ENCODE peak calls at places on chromosomes 13 and 19, in seven cellular contexts. M, C, J, P, R, Z and Q are unnamed samples.

GRCh38 chr19:10551698-10552301 is 8.1 kb downstream of the ATG4D start:
- DNase-seq in M (no peak), C (peak; percentile 65), J (peak; percentile 50), P (no peak), R (no peak), Z (no peak), Q (peak; percentile 50)

GRCh38 chr19:6086081-6086858 is 24.0 kb downstream of the RFX2 start:
- DNase-seq in M (no peak), C (no peak), J (no peak), P (no peak), R (no peak), Z (peak; percentile 3), Q (no peak)

GRCh38 chr19:38273499-38273898 is 9.1 kb downstream of the SPINT2 start:
- DNase-seq in M (no peak), C (no peak), J (peak; percentile 74), P (no peak), R (no peak), Z (no peak), Q (peak; percentile 72)

GRCh38 chr13:98315902-98316301 is 138.8 kb upstream of the RNF113B start:
- DNase-seq in M (no peak), C (no peak), J (no peak), P (no peak), R (no peak), Z (no peak), Q (no peak)

GRCh38 chr19:45146716-45147337 is 14.0 kb downstream of the NKPD1 start:
- DNase-seq in M (no peak), C (no peak), J (no peak), P (no peak), R (no peak), Z (no peak), Q (no peak)

GRCh38 chr13:67736646-67737420 is 506.7 kb upstream of the PCDH9 start:
- DNase-seq in M (no peak), C (no peak), J (peak; percentile 4), P (no peak), R (no peak), Z (peak; percentile 9), Q (no peak)

GRCh38 chr19:36081894-36082293 is 27.2 kb downstream of the WDR62 start:
- DNase-seq in M (no peak), C (no peak), J (no peak), P (no peak), R (no peak), Z (no peak), Q (no peak)

GRCh38 chr13:52599037-52599852 is 43.0 kb upstream of the HNRNPA1L2 start:
- DNase-seq in M (no peak), C (no peak), J (no peak), P (peak; percentile 47), R (no peak), Z (peak; percentile 63), Q (no peak)

GRCh38 chr19:7304200-7304599 is 10.0 kb upstream of the INSR start:
- DNase-seq in M (no peak), C (no peak), J (peak; percentile 71), P (no peak), R (no peak), Z (no peak), Q (no peak)

GRCh38 chr13:23928985-23929384 is 31.7 kb upstream of the C1QTNF9B start:
- DNase-seq in M (no peak), C (no peak), J (no peak), P (no peak), R (no peak), Z (no peak), Q (no peak)

GRCh38 chr19:12749938-12750521 is 1.6 kb upstream of the BEST2 start:
- DNase-seq in M (no peak), C (no peak), J (peak; percentile 42), P (no peak), R (no peak), Z (no peak), Q (no peak)

GRCh38 chr19:5148794-5149190 is 179.9 kb downstream of the KDM4B start:
- DNase-seq in M (no peak), C (no peak), J (peak; percentile 4), P (no peak), R (no peak), Z (no peak), Q (no peak)

GRCh38 chr19:2618611-2619010 is 83.9 kb downstream of the GNG7 start:
- DNase-seq in M (peak; percentile 59), C (peak; percentile 89), J (peak; percentile 70), P (no peak), R (peak; percentile 60), Z (no peak), Q (no peak)

GRCh38 chr13:85040176-85040660 is 759.0 kb downstream of the SLITRK6 start:
- DNase-seq in M (no peak), C (no peak), J (no peak), P (peak; percentile 60), R (no peak), Z (no peak), Q (no peak)

GRCh38 chr13:98896868-98897144 is 81.1 kb downstream of the DOCK9 start:
- DNase-seq in M (no peak), C (no peak), J (no peak), P (no peak), R (no peak), Z (no peak), Q (no peak)

GRCh38 chr19:1168877-1169791 is 4.9 kb downstream of the SBNO2 start:
- DNase-seq in M (no peak), C (no peak), J (no peak), P (no peak), R (no peak), Z (no peak), Q (peak; percentile 73)

GRCh38 chr13:19634129-19634740 is 776 bp downstream of the MPHOSPH8 start:
- DNase-seq in M (peak; percentile 3), C (no peak), J (peak; percentile 48), P (peak; percentile 4), R (no peak), Z (no peak), Q (peak; percentile 33)

GRCh38 chr19:33132425-33132824 is 511 bp downstream of the WDR88 start:
- DNase-seq in M (no peak), C (no peak), J (no peak), P (no peak), R (no peak), Z (no peak), Q (no peak)

GRCh38 chr19:8611391-8611883 is 922 bp upstream of the ADAMTS10 start:
- DNase-seq in M (no peak), C (peak; percentile 12), J (peak; percentile 26), P (no peak), R (no peak), Z (no peak), Q (no peak)

GRCh38 chr19:13122275-13122878 is 4.3 kb downstream of the NACC1 start:
- DNase-seq in M (no peak), C (no peak), J (no peak), P (no peak), R (no peak), Z (no peak), Q (no peak)

GRCh38 chr13:29428310-29428991 is 167.0 kb downstream of the SLC7A1 start:
- DNase-seq in M (no peak), C (peak; percentile 4), J (no peak), P (peak; percentile 35), R (no peak), Z (peak; percentile 66), Q (peak; percentile 27)

GRCh38 chr19:51398096-51398704 is 7.8 kb upstream of the C19orf84 start:
- DNase-seq in M (no peak), C (no peak), J (no peak), P (no peak), R (no peak), Z (no peak), Q (no peak)